ENCODE peak calls at places on chromosomes 16 and 17, in nine cellular contexts. One of them, this sample, is unnamed.

GRCh38 chr16:88839026-88839529 is 17.7 kb downstream of the GALNS start:
- DNase-seq in prostate gland: no peak
- DNase-seq in GM23338: no peak
- DNase-seq in body of pancreas: no peak
- DNase-seq in cardiac muscle cell: no peak
- DNase-seq in neural progenitor cell: peak; percentile 15
- DNase-seq in heart right ventricle: no peak
- DNase-seq in CD8-positive, alpha-beta T cell: no peak
- DNase-seq in A549: peak; percentile 58
- DNase-seq in this sample: no peak

GRCh38 chr17:21388066-21388465 is 11.9 kb downstream of the KCNJ12 start:
- DNase-seq in heart right ventricle: peak; percentile 66
- DNase-seq in prostate gland: no peak
- DNase-seq in body of pancreas: no peak
- DNase-seq in neural progenitor cell: no peak
- DNase-seq in A549: no peak
- DNase-seq in CD8-positive, alpha-beta T cell: no peak
- DNase-seq in GM23338: no peak
- DNase-seq in cardiac muscle cell: no peak
- DNase-seq in this sample: no peak

GRCh38 chr16:54627616-54628015 is 303.0 kb upstream of the IRX5 start:
- DNase-seq in prostate gland: no peak
- DNase-seq in CD8-positive, alpha-beta T cell: no peak
- DNase-seq in heart right ventricle: no peak
- DNase-seq in A549: no peak
- DNase-seq in neural progenitor cell: no peak
- DNase-seq in cardiac muscle cell: no peak
- DNase-seq in GM23338: no peak
- DNase-seq in body of pancreas: no peak
- DNase-seq in this sample: no peak

GRCh38 chr17:80955673-80956306 is 35.9 kb upstream of the CHMP6 start:
- DNase-seq in neural progenitor cell: peak; percentile 67
- DNase-seq in heart right ventricle: no peak
- DNase-seq in prostate gland: no peak
- DNase-seq in GM23338: no peak
- DNase-seq in A549: no peak
- DNase-seq in cardiac muscle cell: no peak
- DNase-seq in CD8-positive, alpha-beta T cell: no peak
- DNase-seq in body of pancreas: no peak
- DNase-seq in this sample: no peak

GRCh38 chr17:49525831-49526741 is 31.0 kb downstream of the NGFR start:
- DNase-seq in cardiac muscle cell: no peak
- DNase-seq in CD8-positive, alpha-beta T cell: no peak
- DNase-seq in heart right ventricle: peak; percentile 42
- DNase-seq in neural progenitor cell: no peak
- DNase-seq in prostate gland: no peak
- DNase-seq in GM23338: no peak
- DNase-seq in body of pancreas: peak; percentile 33
- DNase-seq in A549: no peak
- DNase-seq in this sample: no peak

GRCh38 chr16:83116274-83116892 is 489.6 kb downstream of the CDH13 start:
- DNase-seq in GM23338: peak; percentile 39
- DNase-seq in A549: no peak
- DNase-seq in cardiac muscle cell: no peak
- DNase-seq in heart right ventricle: no peak
- DNase-seq in CD8-positive, alpha-beta T cell: no peak
- DNase-seq in body of pancreas: no peak
- DNase-seq in prostate gland: no peak
- DNase-seq in neural progenitor cell: no peak
- DNase-seq in this sample: no peak

GRCh38 chr17:50047488-50048126 is 8.3 kb upstream of the ITGA3 start:
- DNase-seq in cardiac muscle cell: no peak
- DNase-seq in body of pancreas: no peak
- DNase-seq in neural progenitor cell: no peak
- DNase-seq in CD8-positive, alpha-beta T cell: no peak
- DNase-seq in A549: peak; percentile 49
- DNase-seq in heart right ventricle: no peak
- DNase-seq in prostate gland: no peak
- DNase-seq in GM23338: no peak
- DNase-seq in this sample: peak; percentile 84

GRCh38 chr17:72683506-72684404 is 408.7 kb downstream of the SLC39A11 start:
- DNase-seq in cardiac muscle cell: peak; percentile 5
- DNase-seq in body of pancreas: peak; percentile 38
- DNase-seq in neural progenitor cell: no peak
- DNase-seq in heart right ventricle: no peak
- DNase-seq in A549: peak; percentile 98
- DNase-seq in prostate gland: peak; percentile 77
- DNase-seq in GM23338: no peak
- DNase-seq in CD8-positive, alpha-beta T cell: no peak
- DNase-seq in this sample: peak; percentile 85

GRCh38 chr16:50747206-50747956 is 5.5 kb downstream of the CYLD start:
- DNase-seq in neural progenitor cell: no peak
- DNase-seq in cardiac muscle cell: no peak
- DNase-seq in body of pancreas: no peak
- DNase-seq in CD8-positive, alpha-beta T cell: no peak
- DNase-seq in heart right ventricle: no peak
- DNase-seq in GM23338: peak; percentile 33
- DNase-seq in A549: peak; percentile 22
- DNase-seq in prostate gland: no peak
- DNase-seq in this sample: no peak

GRCh38 chr16:88430524-88431446 is 22.3 kb upstream of the ZFPM1 start:
- DNase-seq in GM23338: peak; percentile 73
- DNase-seq in cardiac muscle cell: no peak
- DNase-seq in heart right ventricle: peak; percentile 49
- DNase-seq in prostate gland: no peak
- DNase-seq in body of pancreas: no peak
- DNase-seq in neural progenitor cell: no peak
- DNase-seq in A549: no peak
- DNase-seq in CD8-positive, alpha-beta T cell: peak; percentile 34
- DNase-seq in this sample: no peak

GRCh38 chr17:49925916-49926315 is 43.1 kb upstream of the DLX4 start:
- DNase-seq in CD8-positive, alpha-beta T cell: no peak
- DNase-seq in body of pancreas: peak; percentile 16
- DNase-seq in neural progenitor cell: no peak
- DNase-seq in cardiac muscle cell: no peak
- DNase-seq in prostate gland: no peak
- DNase-seq in GM23338: no peak
- DNase-seq in A549: no peak
- DNase-seq in heart right ventricle: peak; percentile 35
- DNase-seq in this sample: no peak

GRCh38 chr16:67546091-67546501 is 16.2 kb upstream of the CTCF start:
- DNase-seq in cardiac muscle cell: no peak
- DNase-seq in A549: no peak
- DNase-seq in body of pancreas: no peak
- DNase-seq in neural progenitor cell: no peak
- DNase-seq in GM23338: no peak
- DNase-seq in prostate gland: no peak
- DNase-seq in heart right ventricle: no peak
- DNase-seq in CD8-positive, alpha-beta T cell: no peak
- DNase-seq in this sample: no peak

GRCh38 chr16:76157629-76158028 is 119.6 kb upstream of the CNTNAP4 start:
- DNase-seq in body of pancreas: no peak
- DNase-seq in cardiac muscle cell: no peak
- DNase-seq in GM23338: peak; percentile 21
- DNase-seq in heart right ventricle: no peak
- DNase-seq in neural progenitor cell: peak; percentile 16
- DNase-seq in CD8-positive, alpha-beta T cell: no peak
- DNase-seq in A549: no peak
- DNase-seq in prostate gland: no peak
- DNase-seq in this sample: no peak

GRCh38 chr17:50487213-50488096 is 8.8 kb downstream of the RSAD1 start:
- DNase-seq in heart right ventricle: no peak
- DNase-seq in neural progenitor cell: no peak
- DNase-seq in GM23338: no peak
- DNase-seq in CD8-positive, alpha-beta T cell: no peak
- DNase-seq in prostate gland: no peak
- DNase-seq in cardiac muscle cell: no peak
- DNase-seq in A549: no peak
- DNase-seq in body of pancreas: no peak
- DNase-seq in this sample: no peak

GRCh38 chr16:80467961-80468360 is 72.8 kb upstream of the DYNLRB2 start:
- DNase-seq in cardiac muscle cell: no peak
- DNase-seq in CD8-positive, alpha-beta T cell: no peak
- DNase-seq in GM23338: no peak
- DNase-seq in body of pancreas: no peak
- DNase-seq in prostate gland: no peak
- DNase-seq in A549: no peak
- DNase-seq in neural progenitor cell: no peak
- DNase-seq in heart right ventricle: no peak
- DNase-seq in this sample: no peak
- H3K4me1 ChIP-seq in cardiac muscle cell: no peaks in the 10 kb centered on the region
- H3K4me1 ChIP-seq in CD8-positive, alpha-beta T cell: no peaks in the 10 kb centered on the region
- H3K4me1 ChIP-seq in GM23338: peaks cover 8% of the 10 kb centered on the region
- H3K4me1 ChIP-seq in body of pancreas: peaks cover 5% of the 10 kb centered on the region
- H3K4me1 ChIP-seq in prostate gland: no peaks in the 10 kb centered on the region
- H3K4me1 ChIP-seq in A549: no peaks in the 10 kb centered on the region
- H3K4me1 ChIP-seq in neural progenitor cell: peaks cover 6% of the 10 kb centered on the region
- H3K4me1 ChIP-seq in heart right ventricle: peaks cover 5% of the 10 kb centered on the region
- H3K4me1 ChIP-seq in this sample: no peaks in the 10 kb centered on the region

GRCh38 chr17:59723041-59723440 is 15.6 kb downstream of the VMP1 start:
- DNase-seq in neural progenitor cell: no peak
- DNase-seq in heart right ventricle: no peak
- DNase-seq in prostate gland: no peak
- DNase-seq in GM23338: no peak
- DNase-seq in A549: no peak
- DNase-seq in body of pancreas: no peak
- DNase-seq in CD8-positive, alpha-beta T cell: no peak
- DNase-seq in cardiac muscle cell: no peak
- DNase-seq in this sample: no peak
- H3K27ac ChIP-seq in neural progenitor cell: no peak overlapping the region
- H3K27ac ChIP-seq in heart right ventricle: no peak overlapping the region
- H3K27ac ChIP-seq in prostate gland: peak overlapping the region; percentile 13
- H3K27ac ChIP-seq in GM23338: peak overlapping the region; percentile 12
- H3K27ac ChIP-seq in A549: no peak overlapping the region
- H3K27ac ChIP-seq in body of pancreas: no peak overlapping the region
- H3K27ac ChIP-seq in CD8-positive, alpha-beta T cell: no peak overlapping the region
- H3K27ac ChIP-seq in cardiac muscle cell: no peak overlapping the region
- H3K27ac ChIP-seq in this sample: no peak overlapping the region

DNA sequence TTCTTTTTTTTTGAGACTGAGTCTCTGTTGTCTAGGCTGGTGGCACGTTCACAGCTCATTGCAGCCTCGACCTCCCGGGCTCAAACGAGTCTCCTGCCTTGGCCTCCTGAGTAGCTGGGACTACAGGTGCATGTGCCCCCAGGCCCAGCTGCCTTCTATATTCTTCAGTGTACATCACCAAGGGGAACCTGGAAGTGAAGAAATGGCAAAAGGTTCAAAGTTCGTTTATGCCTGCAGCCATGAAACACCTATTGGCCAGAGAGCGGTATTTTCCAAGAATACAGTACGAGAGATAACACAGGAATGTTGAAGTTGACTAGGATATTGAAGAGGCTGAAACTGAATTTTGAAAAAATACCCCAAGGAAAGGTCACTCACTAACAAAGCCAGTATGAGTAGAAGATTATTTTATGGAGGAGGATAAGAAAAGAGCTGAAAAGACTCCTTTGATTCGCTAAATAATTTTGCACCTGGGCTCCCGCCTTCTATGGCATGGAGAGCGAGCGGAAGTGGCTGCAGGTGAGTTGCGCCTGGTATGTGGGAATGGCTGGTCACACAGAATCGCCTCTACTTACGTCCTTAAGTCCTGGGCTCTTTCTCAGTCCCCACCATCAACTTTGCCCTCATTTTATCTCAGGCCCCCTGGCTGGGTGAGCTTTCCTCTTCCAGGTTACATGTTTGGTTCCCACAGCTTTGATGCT is 9.8 kb downstream of the ST6GALNAC1 start:
- DNase-seq in neural progenitor cell: no peak
- DNase-seq in body of pancreas: no peak
- DNase-seq in CD8-positive, alpha-beta T cell: no peak
- DNase-seq in A549: no peak
- DNase-seq in GM23338: no peak
- DNase-seq in prostate gland: no peak
- DNase-seq in cardiac muscle cell: no peak
- DNase-seq in heart right ventricle: no peak
- DNase-seq in this sample: no peak
- H3K4me1 ChIP-seq in neural progenitor cell: peaks cover 12% of the 10 kb centered on the region
- H3K4me1 ChIP-seq in body of pancreas: no peaks in the 10 kb centered on the region
- H3K4me1 ChIP-seq in CD8-positive, alpha-beta T cell: no peaks in the 10 kb centered on the region
- H3K4me1 ChIP-seq in A549: no peaks in the 10 kb centered on the region
- H3K4me1 ChIP-seq in GM23338: peaks cover 5% of the 10 kb centered on the region
- H3K4me1 ChIP-seq in prostate gland: no peaks in the 10 kb centered on the region
- H3K4me1 ChIP-seq in cardiac muscle cell: no peaks in the 10 kb centered on the region
- H3K4me1 ChIP-seq in heart right ventricle: no peaks in the 10 kb centered on the region
- H3K4me1 ChIP-seq in this sample: no peaks in the 10 kb centered on the region

GRCh38 chr16:73068546-73069401 is 20.8 kb upstream of the ZFHX3 start:
- DNase-seq in cardiac muscle cell: peak; percentile 82
- DNase-seq in heart right ventricle: peak; percentile 57
- DNase-seq in GM23338: no peak
- DNase-seq in body of pancreas: peak; percentile 74
- DNase-seq in A549: peak; percentile 89
- DNase-seq in prostate gland: no peak
- DNase-seq in neural progenitor cell: peak; percentile 9
- DNase-seq in CD8-positive, alpha-beta T cell: no peak
- DNase-seq in this sample: peak; percentile 93

GRCh38 chr16:73071131-73071940 is 23.4 kb upstream of the ZFHX3 start:
- DNase-seq in CD8-positive, alpha-beta T cell: no peak
- DNase-seq in GM23338: peak; percentile 79
- DNase-seq in heart right ventricle: peak; percentile 49
- DNase-seq in A549: peak; percentile 67
- DNase-seq in neural progenitor cell: peak; percentile 73
- DNase-seq in cardiac muscle cell: peak; percentile 78
- DNase-seq in body of pancreas: peak; percentile 79
- DNase-seq in prostate gland: no peak
- DNase-seq in this sample: no peak

GRCh38 chr16:73066927-73067670 is 19.2 kb upstream of the ZFHX3 start:
- DNase-seq in heart right ventricle: no peak
- DNase-seq in CD8-positive, alpha-beta T cell: no peak
- DNase-seq in GM23338: no peak
- DNase-seq in neural progenitor cell: peak; percentile 44
- DNase-seq in body of pancreas: no peak
- DNase-seq in prostate gland: no peak
- DNase-seq in cardiac muscle cell: no peak
- DNase-seq in A549: no peak
- DNase-seq in this sample: no peak

GRCh38 chr16:73067671-73068545 is 20.0 kb upstream of the ZFHX3 start:
- DNase-seq in cardiac muscle cell: no peak
- DNase-seq in neural progenitor cell: no peak
- DNase-seq in GM23338: no peak
- DNase-seq in heart right ventricle: no peak
- DNase-seq in prostate gland: no peak
- DNase-seq in CD8-positive, alpha-beta T cell: no peak
- DNase-seq in A549: no peak
- DNase-seq in body of pancreas: no peak
- DNase-seq in this sample: no peak

DNA sequence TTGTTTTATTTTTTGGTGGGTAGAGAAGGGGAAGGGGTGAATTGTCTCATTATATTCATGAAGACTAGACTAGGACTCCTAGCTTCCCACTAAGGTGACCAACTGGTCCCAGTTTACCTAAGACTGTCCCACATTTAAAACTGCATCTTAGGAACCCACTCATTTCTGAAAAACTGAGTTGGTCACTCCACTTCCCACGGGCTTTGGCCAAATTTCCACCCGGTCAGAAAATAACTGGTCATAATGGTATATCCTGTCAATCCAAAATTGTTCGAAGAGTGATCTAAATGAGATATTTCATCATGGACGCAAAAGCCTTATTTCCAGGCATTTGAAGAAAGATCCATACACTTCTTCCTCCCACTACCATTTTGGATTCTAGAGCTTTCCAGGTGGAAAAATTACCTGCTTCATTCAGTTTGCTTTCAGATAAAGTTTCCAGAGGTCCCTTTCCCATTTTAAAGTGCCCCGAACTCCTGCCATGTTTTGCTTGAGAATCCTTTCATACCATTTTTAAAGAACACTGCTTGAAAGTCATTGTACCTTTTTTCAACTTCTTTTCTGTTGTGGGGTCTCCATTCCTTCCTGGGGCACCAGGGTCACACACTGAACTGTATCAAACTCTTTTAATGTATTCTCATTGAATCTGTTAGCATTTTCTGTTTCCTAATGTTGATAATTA is 21.8 kb upstream of the ZFHX3 start:
- DNase-seq in body of pancreas: no peak
- DNase-seq in prostate gland: no peak
- DNase-seq in GM23338: no peak
- DNase-seq in CD8-positive, alpha-beta T cell: no peak
- DNase-seq in A549: no peak
- DNase-seq in heart right ventricle: no peak
- DNase-seq in cardiac muscle cell: no peak
- DNase-seq in neural progenitor cell: no peak
- DNase-seq in this sample: no peak
- H3K27ac ChIP-seq in body of pancreas: peak overlapping the region; percentile 82
- H3K27ac ChIP-seq in prostate gland: peak overlapping the region; percentile 79
- H3K27ac ChIP-seq in GM23338: no peak overlapping the region
- H3K27ac ChIP-seq in CD8-positive, alpha-beta T cell: no peak overlapping the region
- H3K27ac ChIP-seq in A549: peak overlapping the region; percentile 91
- H3K27ac ChIP-seq in heart right ventricle: peak overlapping the region; percentile 90
- H3K27ac ChIP-seq in cardiac muscle cell: peak overlapping the region; percentile 44
- H3K27ac ChIP-seq in neural progenitor cell: no peak overlapping the region
- H3K27ac ChIP-seq in this sample: peak overlapping the region; percentile 69